ENCODE peak calls at places on chromosomes 3 and 15, in eight cellular contexts. One of them, this sample, is unnamed. For H3K36me3 and H3K27me3, the result is how much of the 10 kb centered on the place peaks cover.

GRCh38 chr3:119880966-119881365 is 99.1 kb downstream of the NR1I2 start:
- DNase-seq in pancreas: no peak
- DNase-seq in transverse colon: no peak
- DNase-seq in tibial artery: no peak
- DNase-seq in heart left ventricle: no peak
- DNase-seq in uterus: no peak
- DNase-seq in aorta: no peak
- DNase-seq in heart right ventricle: no peak
- DNase-seq in this sample: no peak

GRCh38 chr3:188583476-188584161 is 429.7 kb downstream of the LPP start:
- DNase-seq in pancreas: no peak
- DNase-seq in transverse colon: peak
- DNase-seq in tibial artery: no peak
- DNase-seq in heart left ventricle: no peak
- DNase-seq in uterus: no peak
- DNase-seq in aorta: no peak
- DNase-seq in heart right ventricle: no peak
- DNase-seq in this sample: no peak

GRCh38 chr15:35117508-35118280 is 32.6 kb upstream of the NANOGP8 start:
- DNase-seq in pancreas: no peak
- DNase-seq in transverse colon: no peak
- DNase-seq in tibial artery: no peak
- DNase-seq in heart left ventricle: no peak
- DNase-seq in uterus: no peak
- DNase-seq in aorta: no peak
- DNase-seq in heart right ventricle: no peak
- DNase-seq in this sample: no peak

GRCh38 chr3:128011140-128011539 is 41.1 kb upstream of the SEC61A1 start:
- DNase-seq in pancreas: peak
- DNase-seq in transverse colon: peak
- DNase-seq in tibial artery: no peak
- DNase-seq in heart left ventricle: no peak
- DNase-seq in uterus: no peak
- DNase-seq in aorta: no peak
- DNase-seq in heart right ventricle: no peak
- DNase-seq in this sample: no peak

GRCh38 chr15:70507772-70508351 is 255.5 kb downstream of the UACA start:
- DNase-seq in pancreas: no peak
- DNase-seq in transverse colon: no peak
- DNase-seq in tibial artery: no peak
- DNase-seq in heart left ventricle: no peak
- DNase-seq in uterus: no peak
- DNase-seq in aorta: no peak
- DNase-seq in heart right ventricle: no peak
- DNase-seq in this sample: no peak

GRCh38 chr3:50333744-50334328 is 5.8 kb upstream of the TUSC2 start:
- DNase-seq in pancreas: no peak
- DNase-seq in transverse colon: no peak
- DNase-seq in tibial artery: peak
- DNase-seq in heart left ventricle: peak
- DNase-seq in uterus: no peak
- DNase-seq in aorta: no peak
- DNase-seq in heart right ventricle: no peak
- DNase-seq in this sample: peak

GRCh38 chr3:54746722-54747121 is 181.1 kb downstream of the LRTM1 start:
- DNase-seq in pancreas: no peak
- DNase-seq in transverse colon: no peak
- DNase-seq in tibial artery: no peak
- DNase-seq in heart left ventricle: no peak
- DNase-seq in uterus: no peak
- DNase-seq in aorta: no peak
- DNase-seq in heart right ventricle: no peak
- DNase-seq in this sample: no peak

GRCh38 chr3:2661078-2661477 is 449.1 kb downstream of the IL5RA start:
- DNase-seq in pancreas: no peak
- DNase-seq in transverse colon: no peak
- DNase-seq in tibial artery: no peak
- DNase-seq in heart left ventricle: no peak
- DNase-seq in uterus: no peak
- DNase-seq in aorta: no peak
- DNase-seq in heart right ventricle: no peak
- DNase-seq in this sample: no peak

GRCh38 chr15:100651253-100651652 is 48.9 kb downstream of the ASB7 start:
- DNase-seq in pancreas: no peak
- DNase-seq in transverse colon: no peak
- DNase-seq in tibial artery: no peak
- DNase-seq in heart left ventricle: no peak
- DNase-seq in uterus: no peak
- DNase-seq in aorta: no peak
- DNase-seq in heart right ventricle: no peak
- DNase-seq in this sample: no peak

GRCh38 chr3:169813757-169814517 is 1.2 kb upstream of the LRRC34 start:
- DNase-seq in pancreas: peak
- DNase-seq in transverse colon: peak
- DNase-seq in tibial artery: no peak
- DNase-seq in heart left ventricle: no peak
- DNase-seq in uterus: no peak
- DNase-seq in aorta: no peak
- DNase-seq in heart right ventricle: no peak
- DNase-seq in this sample: no peak

GRCh38 chr15:42919308-42919707 is 1.3 kb downstream of the TTBK2 start:
- DNase-seq in pancreas: no peak
- DNase-seq in transverse colon: no peak
- DNase-seq in tibial artery: no peak
- DNase-seq in heart left ventricle: no peak
- DNase-seq in uterus: no peak
- DNase-seq in aorta: no peak
- DNase-seq in heart right ventricle: no peak
- DNase-seq in this sample: no peak

GRCh38 chr3:17579289-17580031 is 163.0 kb downstream of the TBC1D5 start:
- DNase-seq in pancreas: no peak
- DNase-seq in transverse colon: no peak
- DNase-seq in tibial artery: no peak
- DNase-seq in heart left ventricle: no peak
- DNase-seq in uterus: no peak
- DNase-seq in aorta: no peak
- DNase-seq in heart right ventricle: no peak
- DNase-seq in this sample: no peak

GRCh38 chr3:37680393-37680792 is 181.3 kb upstream of the CTDSPL start:
- DNase-seq in pancreas: no peak
- DNase-seq in transverse colon: no peak
- DNase-seq in tibial artery: no peak
- DNase-seq in heart left ventricle: no peak
- DNase-seq in uterus: no peak
- DNase-seq in aorta: no peak
- DNase-seq in heart right ventricle: no peak
- DNase-seq in this sample: no peak

GRCh38 chr3:157438371-157438735 is 1.7 kb downstream of the PTX3 start:
- DNase-seq in pancreas: no peak
- DNase-seq in transverse colon: no peak
- DNase-seq in tibial artery: no peak
- DNase-seq in heart left ventricle: no peak
- DNase-seq in uterus: no peak
- DNase-seq in aorta: no peak
- DNase-seq in heart right ventricle: no peak
- DNase-seq in this sample: no peak

GRCh38 chr3:149247929-149248691 is 26.5 kb upstream of the CP start:
- DNase-seq in pancreas: no peak
- DNase-seq in transverse colon: no peak
- DNase-seq in tibial artery: no peak
- DNase-seq in heart left ventricle: no peak
- DNase-seq in uterus: no peak
- DNase-seq in aorta: no peak
- DNase-seq in heart right ventricle: no peak
- DNase-seq in this sample: no peak

GRCh38 chr3:184155644-184156521 is 706 bp downstream of the DVL3 start:
- DNase-seq in pancreas: no peak
- DNase-seq in transverse colon: peak
- DNase-seq in tibial artery: peak
- DNase-seq in heart left ventricle: no peak
- DNase-seq in uterus: no peak
- DNase-seq in aorta: peak
- DNase-seq in heart right ventricle: peak
- DNase-seq in this sample: no peak

GRCh38 chr3:18211116-18211515 is 214.0 kb downstream of the SATB1 start:
- DNase-seq in pancreas: no peak
- DNase-seq in transverse colon: no peak
- DNase-seq in tibial artery: no peak
- DNase-seq in heart left ventricle: no peak
- DNase-seq in uterus: no peak
- DNase-seq in aorta: no peak
- DNase-seq in heart right ventricle: no peak
- DNase-seq in this sample: no peak

GRCh38 chr3:65979152-65979551 is 59.6 kb downstream of the MAGI1 start:
- DNase-seq in pancreas: no peak
- DNase-seq in transverse colon: no peak
- DNase-seq in tibial artery: peak
- DNase-seq in heart left ventricle: peak
- DNase-seq in uterus: no peak
- DNase-seq in aorta: no peak
- DNase-seq in heart right ventricle: no peak
- DNase-seq in this sample: no peak

GRCh38 chr3:123291404-123291803 is 89.7 kb downstream of the SEC22A start:
- DNase-seq in pancreas: no peak
- DNase-seq in transverse colon: no peak
- DNase-seq in tibial artery: peak
- DNase-seq in heart left ventricle: no peak
- DNase-seq in uterus: no peak
- DNase-seq in aorta: no peak
- DNase-seq in heart right ventricle: no peak
- DNase-seq in this sample: no peak

GRCh38 chr15:61138151-61138550 is 91.0 kb downstream of the RORA start:
- DNase-seq in pancreas: no peak
- DNase-seq in transverse colon: no peak
- DNase-seq in tibial artery: no peak
- DNase-seq in heart left ventricle: no peak
- DNase-seq in uterus: no peak
- DNase-seq in aorta: no peak
- DNase-seq in heart right ventricle: no peak
- DNase-seq in this sample: no peak

DNA sequence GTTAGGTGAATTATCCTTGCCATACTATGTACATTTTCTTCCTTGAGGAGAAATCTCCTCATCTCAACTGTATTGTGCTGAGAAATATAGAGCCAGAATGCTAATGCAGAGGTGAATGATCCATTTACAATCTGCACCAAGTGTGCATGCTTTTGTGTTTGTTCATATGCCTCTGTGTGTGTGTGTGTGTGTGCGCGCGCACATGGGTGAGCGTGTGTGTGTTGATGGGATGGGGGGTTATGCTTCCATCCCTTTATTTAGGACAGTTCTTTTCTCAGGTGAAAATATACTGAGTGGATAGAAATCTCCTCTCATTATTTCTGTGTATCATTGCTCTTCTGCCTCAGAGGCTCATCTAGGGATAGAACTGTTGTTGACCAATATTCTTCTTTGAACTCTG is 626.1 kb downstream of the MCTP2 start:
- DNase-seq in pancreas: no peak
- DNase-seq in transverse colon: no peak
- DNase-seq in tibial artery: no peak
- DNase-seq in heart left ventricle: no peak
- DNase-seq in uterus: no peak
- DNase-seq in aorta: no peak
- DNase-seq in heart right ventricle: no peak
- DNase-seq in this sample: no peak
- H3K36me3 ChIP-seq in pancreas: under half
- H3K36me3 ChIP-seq in transverse colon: under half
- H3K36me3 ChIP-seq in tibial artery: under half
- H3K36me3 ChIP-seq in heart left ventricle: under half
- H3K36me3 ChIP-seq in uterus: under half
- H3K36me3 ChIP-seq in aorta: under half
- H3K36me3 ChIP-seq in heart right ventricle: under half
- H3K36me3 ChIP-seq in this sample: under half

GRCh38 chr3:194802125-194802433 is 116.4 kb downstream of the FAM43A start:
- DNase-seq in pancreas: no peak
- DNase-seq in transverse colon: no peak
- DNase-seq in tibial artery: no peak
- DNase-seq in heart left ventricle: no peak
- DNase-seq in uterus: no peak
- DNase-seq in aorta: no peak
- DNase-seq in heart right ventricle: no peak
- DNase-seq in this sample: no peak
- H3K27me3 ChIP-seq in pancreas: under half
- H3K27me3 ChIP-seq in transverse colon: under half
- H3K27me3 ChIP-seq in tibial artery: under half
- H3K27me3 ChIP-seq in heart left ventricle: under half
- H3K27me3 ChIP-seq in uterus: under half
- H3K27me3 ChIP-seq in aorta: under half
- H3K27me3 ChIP-seq in heart right ventricle: under half
- H3K27me3 ChIP-seq in this sample: under half

DNA sequence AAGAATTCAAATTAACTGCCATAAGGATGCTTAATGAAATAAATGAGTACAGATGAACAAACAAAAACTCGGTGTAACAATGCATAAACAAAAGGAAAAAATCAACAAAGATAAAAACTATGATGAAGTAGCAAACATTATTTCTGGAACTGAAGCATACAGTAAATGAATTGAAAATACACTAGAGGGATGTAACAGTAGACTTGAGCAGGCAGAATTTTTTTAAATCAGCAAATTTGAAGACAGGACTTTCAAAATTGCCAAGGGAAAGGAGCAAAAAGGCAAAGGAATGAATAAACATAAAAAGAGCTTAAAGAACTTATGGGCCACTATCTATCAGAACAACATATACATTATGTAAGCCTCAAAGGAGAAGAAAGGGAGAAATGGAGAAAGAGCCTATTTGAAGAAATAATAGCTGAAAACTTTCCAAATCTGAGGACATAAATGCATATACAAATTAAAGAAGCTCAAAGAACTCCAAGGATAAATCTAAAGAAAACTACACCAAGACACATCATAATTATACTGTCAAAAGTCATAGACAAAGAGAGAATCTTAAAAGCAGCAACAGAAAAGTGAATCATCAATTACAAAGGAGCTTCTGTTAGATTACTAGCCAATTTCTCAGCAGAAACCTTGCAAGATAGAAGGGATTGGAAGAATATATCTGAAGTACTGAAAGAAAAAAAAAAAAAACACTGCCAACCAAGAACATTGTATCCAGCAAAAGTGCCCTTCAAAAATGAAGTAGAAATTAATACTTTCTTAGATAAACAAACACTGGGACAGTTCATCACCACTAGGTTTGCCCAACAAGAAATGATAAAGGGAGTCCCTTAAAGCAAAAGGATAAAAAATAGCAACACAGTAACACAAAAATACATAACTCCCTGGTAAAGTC is 15.5 kb downstream of the TOP2B start:
- DNase-seq in pancreas: no peak
- DNase-seq in transverse colon: no peak
- DNase-seq in tibial artery: no peak
- DNase-seq in heart left ventricle: no peak
- DNase-seq in uterus: no peak
- DNase-seq in aorta: no peak
- DNase-seq in heart right ventricle: no peak
- DNase-seq in this sample: no peak
- H3K4me3 ChIP-seq in pancreas: no peak
- H3K4me3 ChIP-seq in transverse colon: no peak
- H3K4me3 ChIP-seq in tibial artery: no peak
- H3K4me3 ChIP-seq in heart left ventricle: no peak
- H3K4me3 ChIP-seq in uterus: no peak
- H3K4me3 ChIP-seq in aorta: no peak
- H3K4me3 ChIP-seq in heart right ventricle: no peak
- H3K4me3 ChIP-seq in this sample: no peak

GRCh38 chr15:71596672-71597071 is 213.7 kb upstream of the NR2E3 start:
- DNase-seq in pancreas: no peak
- DNase-seq in transverse colon: peak
- DNase-seq in tibial artery: peak
- DNase-seq in heart left ventricle: peak
- DNase-seq in uterus: peak
- DNase-seq in aorta: no peak
- DNase-seq in heart right ventricle: peak
- DNase-seq in this sample: peak
- H3K36me3 ChIP-seq in pancreas: under half
- H3K36me3 ChIP-seq in transverse colon: under half
- H3K36me3 ChIP-seq in tibial artery: under half
- H3K36me3 ChIP-seq in heart left ventricle: under half
- H3K36me3 ChIP-seq in uterus: under half
- H3K36me3 ChIP-seq in aorta: under half
- H3K36me3 ChIP-seq in heart right ventricle: under half
- H3K36me3 ChIP-seq in this sample: under half

This sample was measured in gastrocnemius medialis.